ENCODE peak calls at places on chromosome 2, in nine cellular contexts. One of them, this sample, is unnamed.

GRCh38 chr2:188450740-188451480 is 159.2 kb downstream of the GULP1 start:
- DNase-seq in cardiac muscle cell: no peak
- DNase-seq in endothelial cell: no peak
- DNase-seq in AG09309: peak
- DNase-seq in transverse colon: no peak
- DNase-seq in foreskin fibroblast: peak
- DNase-seq in HFF-Myc: peak
- DNase-seq in astrocyte of the spinal cord: peak
- DNase-seq in RWPE1: no peak
- DNase-seq in this sample: no peak

GRCh38 chr2:177893880-177894279 is 178.7 kb downstream of the PDE11A start:
- DNase-seq in HFF-Myc: no peak
- DNase-seq in transverse colon: no peak
- DNase-seq in astrocyte of the spinal cord: no peak
- DNase-seq in foreskin fibroblast: no peak
- DNase-seq in cardiac muscle cell: no peak
- DNase-seq in RWPE1: no peak
- DNase-seq in endothelial cell: no peak
- DNase-seq in AG09309: no peak
- DNase-seq in this sample: no peak

GRCh38 chr2:8545676-8546318 is 136.1 kb upstream of the ID2 start:
- DNase-seq in astrocyte of the spinal cord: no peak
- DNase-seq in cardiac muscle cell: no peak
- DNase-seq in endothelial cell: peak
- DNase-seq in RWPE1: no peak
- DNase-seq in AG09309: no peak
- DNase-seq in foreskin fibroblast: no peak
- DNase-seq in HFF-Myc: no peak
- DNase-seq in transverse colon: no peak
- DNase-seq in this sample: no peak

GRCh38 chr2:62595468-62595867 is 89.5 kb upstream of the TMEM17 start:
- DNase-seq in cardiac muscle cell: no peak
- DNase-seq in astrocyte of the spinal cord: no peak
- DNase-seq in RWPE1: no peak
- DNase-seq in HFF-Myc: no peak
- DNase-seq in endothelial cell: no peak
- DNase-seq in AG09309: no peak
- DNase-seq in transverse colon: no peak
- DNase-seq in foreskin fibroblast: no peak
- DNase-seq in this sample: no peak

GRCh38 chr2:57881998-57882884 is 164.4 kb upstream of the VRK2 start:
- DNase-seq in endothelial cell: no peak
- DNase-seq in foreskin fibroblast: peak
- DNase-seq in AG09309: peak
- DNase-seq in astrocyte of the spinal cord: peak
- DNase-seq in cardiac muscle cell: no peak
- DNase-seq in HFF-Myc: peak
- DNase-seq in transverse colon: peak
- DNase-seq in RWPE1: peak
- DNase-seq in this sample: peak

GRCh38 chr2:178747767-178748166 is 59.5 kb downstream of the TTN start:
- DNase-seq in astrocyte of the spinal cord: peak
- DNase-seq in foreskin fibroblast: no peak
- DNase-seq in cardiac muscle cell: no peak
- DNase-seq in AG09309: no peak
- DNase-seq in RWPE1: no peak
- DNase-seq in endothelial cell: no peak
- DNase-seq in transverse colon: no peak
- DNase-seq in HFF-Myc: no peak
- DNase-seq in this sample: no peak

GRCh38 chr2:31217465-31218200 is at the start of gene CAPN14:
- DNase-seq in RWPE1: no peak
- DNase-seq in cardiac muscle cell: no peak
- DNase-seq in foreskin fibroblast: no peak
- DNase-seq in endothelial cell: no peak
- DNase-seq in AG09309: no peak
- DNase-seq in HFF-Myc: no peak
- DNase-seq in astrocyte of the spinal cord: no peak
- DNase-seq in transverse colon: no peak
- DNase-seq in this sample: no peak

GRCh38 chr2:208254118-208254870 is 577 bp downstream of the IDH1 start:
- DNase-seq in foreskin fibroblast: peak
- DNase-seq in AG09309: no peak
- DNase-seq in cardiac muscle cell: peak
- DNase-seq in endothelial cell: peak
- DNase-seq in astrocyte of the spinal cord: peak
- DNase-seq in RWPE1: peak
- DNase-seq in HFF-Myc: peak
- DNase-seq in transverse colon: peak
- DNase-seq in this sample: peak

GRCh38 chr2:209534228-209534627 is 110.4 kb downstream of the MAP2 start:
- DNase-seq in astrocyte of the spinal cord: no peak
- DNase-seq in AG09309: no peak
- DNase-seq in HFF-Myc: no peak
- DNase-seq in cardiac muscle cell: no peak
- DNase-seq in transverse colon: no peak
- DNase-seq in endothelial cell: no peak
- DNase-seq in foreskin fibroblast: no peak
- DNase-seq in RWPE1: no peak
- DNase-seq in this sample: no peak

GRCh38 chr2:179165356-179166000 is 99.2 kb downstream of the SESTD1 start:
- DNase-seq in RWPE1: no peak
- DNase-seq in cardiac muscle cell: no peak
- DNase-seq in transverse colon: no peak
- DNase-seq in endothelial cell: no peak
- DNase-seq in astrocyte of the spinal cord: peak
- DNase-seq in foreskin fibroblast: no peak
- DNase-seq in HFF-Myc: no peak
- DNase-seq in AG09309: no peak
- DNase-seq in this sample: no peak

GRCh38 chr2:47264183-47264582 is 109.1 kb upstream of the STPG4 start:
- DNase-seq in cardiac muscle cell: peak
- DNase-seq in HFF-Myc: no peak
- DNase-seq in astrocyte of the spinal cord: no peak
- DNase-seq in AG09309: no peak
- DNase-seq in endothelial cell: no peak
- DNase-seq in transverse colon: no peak
- DNase-seq in RWPE1: no peak
- DNase-seq in foreskin fibroblast: no peak
- DNase-seq in this sample: no peak
- TF ChIP-seq CTCF in cardiac muscle cell: no peak
- TF ChIP-seq CTCF in HFF-Myc: no peak
- TF ChIP-seq CTCF in astrocyte of the spinal cord: no peak
- TF ChIP-seq CTCF in AG09309: no peak
- TF ChIP-seq CTCF in endothelial cell: no peak
- TF ChIP-seq CTCF in transverse colon: no peak
- TF ChIP-seq CTCF in RWPE1: no peak
- TF ChIP-seq CTCF in foreskin fibroblast: no peak
- TF ChIP-seq CTCF in this sample: no peak

DNA sequence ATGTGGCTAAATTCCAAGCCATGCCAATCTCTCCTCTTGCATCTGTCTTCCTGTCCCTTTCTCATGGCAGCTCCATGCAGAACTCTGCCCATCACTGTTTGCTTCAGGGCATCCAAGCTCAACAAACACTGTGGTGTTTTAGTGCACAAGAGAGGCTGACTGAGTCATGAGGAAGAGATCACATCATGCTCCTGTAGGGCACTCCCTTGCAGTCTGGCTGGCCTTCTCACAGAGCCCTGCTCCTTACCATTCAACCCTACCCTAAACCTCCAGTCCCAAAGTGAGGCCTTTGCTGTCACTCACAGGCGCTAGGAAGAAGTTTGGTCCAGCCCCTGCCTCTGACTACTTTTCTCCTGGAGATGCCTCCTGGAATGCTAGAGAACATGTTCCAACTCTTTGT is 194.0 kb downstream of the LRATD1 start:
- DNase-seq in transverse colon: no peak
- DNase-seq in cardiac muscle cell: no peak
- DNase-seq in endothelial cell: no peak
- DNase-seq in foreskin fibroblast: no peak
- DNase-seq in RWPE1: no peak
- DNase-seq in HFF-Myc: no peak
- DNase-seq in AG09309: no peak
- DNase-seq in astrocyte of the spinal cord: no peak
- DNase-seq in this sample: no peak
- TF ChIP-seq CTCF in transverse colon: no peak
- TF ChIP-seq CTCF in cardiac muscle cell: no peak
- TF ChIP-seq CTCF in endothelial cell: no peak
- TF ChIP-seq CTCF in foreskin fibroblast: no peak
- TF ChIP-seq CTCF in RWPE1: no peak
- TF ChIP-seq CTCF in HFF-Myc: no peak
- TF ChIP-seq CTCF in AG09309: no peak
- TF ChIP-seq CTCF in astrocyte of the spinal cord: no peak
- TF ChIP-seq CTCF in this sample: no peak

GRCh38 chr2:146817613-146818012 is 1027.2 kb upstream of the ACVR2A start:
- DNase-seq in RWPE1: peak
- DNase-seq in cardiac muscle cell: no peak
- DNase-seq in foreskin fibroblast: no peak
- DNase-seq in HFF-Myc: no peak
- DNase-seq in endothelial cell: no peak
- DNase-seq in AG09309: no peak
- DNase-seq in astrocyte of the spinal cord: peak
- DNase-seq in transverse colon: no peak
- DNase-seq in this sample: no peak

GRCh38 chr2:146818122-146818521 is 1026.7 kb upstream of the ACVR2A start:
- DNase-seq in endothelial cell: no peak
- DNase-seq in AG09309: no peak
- DNase-seq in foreskin fibroblast: peak
- DNase-seq in astrocyte of the spinal cord: peak
- DNase-seq in cardiac muscle cell: no peak
- DNase-seq in HFF-Myc: no peak
- DNase-seq in transverse colon: no peak
- DNase-seq in RWPE1: peak
- DNase-seq in this sample: no peak

GRCh38 chr2:146820672-146821071 is 1024.2 kb upstream of the ACVR2A start:
- DNase-seq in AG09309: no peak
- DNase-seq in HFF-Myc: no peak
- DNase-seq in RWPE1: peak
- DNase-seq in astrocyte of the spinal cord: peak
- DNase-seq in transverse colon: no peak
- DNase-seq in endothelial cell: no peak
- DNase-seq in cardiac muscle cell: no peak
- DNase-seq in foreskin fibroblast: peak
- DNase-seq in this sample: no peak

GRCh38 chr2:146826388-146826787 is 1018.4 kb upstream of the ACVR2A start:
- DNase-seq in RWPE1: no peak
- DNase-seq in AG09309: no peak
- DNase-seq in astrocyte of the spinal cord: no peak
- DNase-seq in endothelial cell: no peak
- DNase-seq in foreskin fibroblast: no peak
- DNase-seq in transverse colon: no peak
- DNase-seq in HFF-Myc: no peak
- DNase-seq in cardiac muscle cell: no peak
- DNase-seq in this sample: no peak

DNA sequence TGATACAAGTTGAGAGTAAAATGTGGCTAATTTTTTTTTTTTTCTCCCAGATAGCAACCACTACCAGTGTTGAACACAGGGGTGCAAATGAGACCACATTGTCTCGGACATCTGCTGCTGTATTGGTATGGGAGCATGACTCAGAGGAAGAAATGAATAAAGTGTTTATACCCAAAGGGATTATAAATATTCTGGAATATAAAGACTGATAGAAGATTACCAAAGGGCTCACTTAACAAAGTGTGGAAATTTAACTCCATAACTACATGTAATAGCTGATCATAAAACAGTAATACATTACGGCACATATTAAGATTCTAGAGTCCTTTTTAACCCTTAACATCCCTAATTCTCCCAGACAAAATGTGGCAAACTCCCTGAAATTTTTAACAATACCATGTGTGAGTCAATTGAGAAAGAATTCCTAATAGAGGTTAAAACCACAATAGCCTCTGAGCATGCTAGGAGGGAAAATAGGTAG is 1023.0 kb upstream of the ACVR2A start:
- DNase-seq in transverse colon: no peak
- DNase-seq in RWPE1: peak
- DNase-seq in AG09309: no peak
- DNase-seq in HFF-Myc: peak
- DNase-seq in cardiac muscle cell: no peak
- DNase-seq in endothelial cell: no peak
- DNase-seq in foreskin fibroblast: peak
- DNase-seq in astrocyte of the spinal cord: peak
- DNase-seq in this sample: no peak
- TF ChIP-seq CTCF in transverse colon: no peak
- TF ChIP-seq CTCF in RWPE1: no peak
- TF ChIP-seq CTCF in AG09309: no peak
- TF ChIP-seq CTCF in HFF-Myc: no peak
- TF ChIP-seq CTCF in cardiac muscle cell: peak
- TF ChIP-seq CTCF in endothelial cell: no peak
- TF ChIP-seq CTCF in foreskin fibroblast: no peak
- TF ChIP-seq CTCF in astrocyte of the spinal cord: peak
- TF ChIP-seq CTCF in this sample: no peak

GRCh38 chr2:186780701-186781316 is 68.2 kb downstream of the ZSWIM2 start:
- DNase-seq in endothelial cell: no peak
- DNase-seq in HFF-Myc: peak
- DNase-seq in foreskin fibroblast: no peak
- DNase-seq in cardiac muscle cell: peak
- DNase-seq in astrocyte of the spinal cord: peak
- DNase-seq in transverse colon: no peak
- DNase-seq in AG09309: no peak
- DNase-seq in RWPE1: peak
- DNase-seq in this sample: peak
- TF ChIP-seq CTCF in endothelial cell: no peak
- TF ChIP-seq CTCF in HFF-Myc: peak
- TF ChIP-seq CTCF in foreskin fibroblast: no peak
- TF ChIP-seq CTCF in cardiac muscle cell: peak
- TF ChIP-seq CTCF in astrocyte of the spinal cord: peak
- TF ChIP-seq CTCF in transverse colon: no peak
- TF ChIP-seq CTCF in AG09309: peak
- TF ChIP-seq CTCF in RWPE1: no peak
- TF ChIP-seq CTCF in this sample: no peak

GRCh38 chr2:181241366-181241765 is 215.8 kb upstream of the ITGA4 start:
- DNase-seq in transverse colon: no peak
- DNase-seq in endothelial cell: no peak
- DNase-seq in RWPE1: no peak
- DNase-seq in AG09309: no peak
- DNase-seq in astrocyte of the spinal cord: no peak
- DNase-seq in foreskin fibroblast: no peak
- DNase-seq in HFF-Myc: no peak
- DNase-seq in cardiac muscle cell: no peak
- DNase-seq in this sample: no peak

GRCh38 chr2:181243319-181243718 is 213.9 kb upstream of the ITGA4 start:
- DNase-seq in foreskin fibroblast: no peak
- DNase-seq in RWPE1: no peak
- DNase-seq in astrocyte of the spinal cord: no peak
- DNase-seq in transverse colon: no peak
- DNase-seq in HFF-Myc: no peak
- DNase-seq in cardiac muscle cell: no peak
- DNase-seq in AG09309: no peak
- DNase-seq in endothelial cell: no peak
- DNase-seq in this sample: no peak

GRCh38 chr2:181235683-181236459 is 221.3 kb upstream of the ITGA4 start:
- DNase-seq in endothelial cell: no peak
- DNase-seq in transverse colon: no peak
- DNase-seq in AG09309: no peak
- DNase-seq in RWPE1: no peak
- DNase-seq in cardiac muscle cell: no peak
- DNase-seq in HFF-Myc: no peak
- DNase-seq in foreskin fibroblast: no peak
- DNase-seq in astrocyte of the spinal cord: no peak
- DNase-seq in this sample: no peak

GRCh38 chr2:181240844-181241243 is 216.3 kb upstream of the ITGA4 start:
- DNase-seq in endothelial cell: no peak
- DNase-seq in foreskin fibroblast: no peak
- DNase-seq in astrocyte of the spinal cord: no peak
- DNase-seq in transverse colon: no peak
- DNase-seq in RWPE1: no peak
- DNase-seq in cardiac muscle cell: no peak
- DNase-seq in HFF-Myc: no peak
- DNase-seq in AG09309: no peak
- DNase-seq in this sample: no peak

GRCh38 chr2:181239400-181239799 is 217.8 kb upstream of the ITGA4 start:
- DNase-seq in cardiac muscle cell: no peak
- DNase-seq in endothelial cell: no peak
- DNase-seq in transverse colon: no peak
- DNase-seq in foreskin fibroblast: no peak
- DNase-seq in RWPE1: peak
- DNase-seq in astrocyte of the spinal cord: no peak
- DNase-seq in HFF-Myc: no peak
- DNase-seq in AG09309: no peak
- DNase-seq in this sample: no peak
- TF ChIP-seq CTCF in cardiac muscle cell: no peak
- TF ChIP-seq CTCF in endothelial cell: peak
- TF ChIP-seq CTCF in transverse colon: peak
- TF ChIP-seq CTCF in foreskin fibroblast: no peak
- TF ChIP-seq CTCF in RWPE1: no peak
- TF ChIP-seq CTCF in astrocyte of the spinal cord: no peak
- TF ChIP-seq CTCF in HFF-Myc: no peak
- TF ChIP-seq CTCF in AG09309: peak
- TF ChIP-seq CTCF in this sample: no peak